ENCODE peak calls at places on chromosomes 2 and 18, in six cellular contexts. P is mucosa of descending colon, Y is ovary, X is foreskin fibroblast, A is fibroblast of lung, J is upper lobe of right lung. V is an unnamed sample.

GRCh38 chr2:207073791-207074678 is 91.7 kb downstream of the KLF7 start:
- DNase-seq in P (no peak), X (no peak), Y (no peak), A (peak), J (no peak), V (peak)

GRCh38 chr2:26740346-26740745 is 23.7 kb upstream of the SLC35F6 start:
- DNase-seq in J (no peak), P (no peak), X (no peak), Y (no peak), A (no peak), V (no peak)

GRCh38 chr2:199307461-199307860 is 150.3 kb downstream of the SATB2 start:
- DNase-seq in Y (no peak), P (no peak), A (peak), J (no peak), X (no peak), V (peak)

GRCh38 chr2:200765995-200766660 is 45.6 kb upstream of the BZW1 start:
- DNase-seq in J (no peak), A (no peak), Y (no peak), X (no peak), P (no peak), V (no peak)

GRCh38 chr2:201696151-201696659 is 2.2 kb downstream of the MPP4 start:
- DNase-seq in A (peak), Y (no peak), X (peak), J (no peak), P (no peak), V (peak)

GRCh38 chr2:160838100-160838499 is 322.1 kb upstream of the TANK start:
- DNase-seq in P (no peak), A (no peak), Y (no peak), X (no peak), J (no peak), V (no peak)

GRCh38 chr18:33459612-33460011 is 19.1 kb upstream of the CCDC178 start:
- DNase-seq in X (no peak), A (no peak), P (no peak), J (no peak), Y (no peak), V (no peak)

GRCh38 chr2:188114014-188114413 is 177.7 kb upstream of the GULP1 start:
- DNase-seq in X (peak), P (no peak), Y (no peak), J (no peak), A (peak), V (peak)

GRCh38 chr18:55876254-55876653 is 288.3 kb upstream of the TCF4 start:
- DNase-seq in Y (no peak), J (no peak), A (no peak), P (no peak), X (no peak), V (no peak)

GRCh38 chr2:166573393-166573792 is 79.3 kb upstream of the SCN7A start:
- DNase-seq in Y (no peak), A (peak), J (no peak), X (peak), P (no peak), V (peak)

GRCh38 chr18:23353459-23353858 is 99.6 kb upstream of the RIOK3 start:
- DNase-seq in A (no peak), J (no peak), P (no peak), X (no peak), Y (no peak), V (no peak)

GRCh38 chr2:223797811-223798721 is 39.3 kb downstream of the AP1S3 start:
- DNase-seq in X (peak), Y (no peak), J (no peak), P (peak), A (peak), V (peak)

GRCh38 chr2:232367591-232368233 is 10.8 kb upstream of the ALPP start:
- DNase-seq in X (no peak), J (peak), Y (no peak), A (no peak), P (no peak), V (no peak)

GRCh38 chr2:7007846-7008741 is 90.9 kb downstream of the RNF144A start:
- DNase-seq in J (peak), P (peak), A (peak), Y (peak), X (no peak), V (peak)

GRCh38 chr18:47254341-47254939 is 3.0 kb upstream of the SKOR2 start:
- DNase-seq in A (peak), Y (no peak), J (peak), X (no peak), P (peak), V (peak)

GRCh38 chr2:62344472-62344871 is 148.6 kb downstream of the B3GNT2 start:
- DNase-seq in J (no peak), A (no peak), Y (no peak), X (no peak), P (no peak), V (no peak)

GRCh38 chr18:76686737-76687231 is 135.6 kb upstream of the ZNF236 start:
- DNase-seq in P (peak), Y (peak), J (no peak), X (peak), A (peak), V (peak)

GRCh38 chr2:38218583-38218982 is 142.6 kb upstream of the CYP1B1 start:
- DNase-seq in A (peak), X (peak), P (no peak), Y (no peak), J (no peak), V (peak)

GRCh38 chr2:96105152-96105915 is 11.0 kb downstream of the ADRA2B start:
- DNase-seq in X (no peak), J (peak), A (no peak), P (no peak), Y (peak), V (no peak)

GRCh38 chr2:190637331-190637734 is 11.6 kb upstream of the NAB1 start:
- DNase-seq in A (peak), X (peak), J (no peak), Y (no peak), P (no peak), V (peak)

GRCh38 chr2:190637903-190638618 is 10.8 kb upstream of the NAB1 start:
- DNase-seq in Y (no peak), A (no peak), J (no peak), P (no peak), X (no peak), V (no peak)

GRCh38 chr2:190636362-190636761 is 12.5 kb upstream of the NAB1 start:
- DNase-seq in X (peak), Y (no peak), J (no peak), P (no peak), A (peak), V (peak)

GRCh38 chr2:190634381-190634780 is 14.5 kb upstream of the NAB1 start:
- DNase-seq in X (peak), Y (no peak), A (peak), P (no peak), J (no peak), V (peak)

DNA sequence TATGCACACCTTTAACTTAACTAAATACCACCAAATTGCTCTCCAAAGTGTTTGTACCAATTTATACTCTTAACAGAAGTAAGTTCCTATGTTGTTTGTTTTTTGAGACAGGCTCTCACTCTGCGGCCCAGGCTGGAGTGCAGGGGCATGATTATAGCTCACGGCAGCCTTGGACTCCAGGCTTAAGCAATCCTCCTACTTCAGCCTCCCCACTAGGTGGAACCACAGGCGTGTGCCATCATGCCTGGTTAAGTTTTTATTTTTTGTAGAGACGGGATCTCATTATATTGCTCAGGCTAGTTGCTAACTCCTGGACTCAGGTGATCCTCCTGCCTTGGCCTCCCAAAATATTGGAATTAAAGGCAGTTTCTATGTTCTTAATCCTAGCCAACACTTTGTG is 13.1 kb upstream of the NAB1 start:
- DNase-seq in J (no peak), P (no peak), A (no peak), Y (no peak), X (no peak), V (no peak)
- TF ChIP-seq CTCF in J (peak), P (no peak), A (no peak), Y (no peak), X (no peak), V (no peak)

DNA sequence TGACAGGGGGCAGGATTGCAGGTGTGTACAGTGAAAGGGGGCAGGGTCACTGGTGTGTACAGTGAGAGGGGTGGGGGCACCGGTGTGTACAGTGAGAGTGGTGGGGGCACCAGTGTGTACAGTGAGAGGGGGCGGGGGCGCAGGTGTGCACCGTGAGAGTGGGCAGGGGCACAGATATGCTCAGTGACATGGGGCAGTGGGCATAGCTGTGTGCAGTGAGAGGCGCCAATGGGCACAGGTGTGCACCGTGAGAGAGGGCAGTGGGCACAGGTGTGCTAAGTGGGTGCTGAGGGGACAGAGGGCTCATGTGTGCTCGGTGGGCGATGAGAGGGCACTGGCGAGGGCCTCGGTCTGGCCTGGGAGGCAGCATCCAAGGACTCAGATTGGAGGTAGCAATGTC is 63.0 kb downstream of the GREB1 start:
- DNase-seq in J (no peak), A (no peak), Y (peak), P (no peak), X (no peak), V (no peak)
- H3K4me3 ChIP-seq in J (no peak), A (no peak), Y (no peak), P (no peak), X (no peak), V (no peak)

GRCh38 chr2:134988994-134989605 is 58.1 kb downstream of the MAP3K19 start:
- DNase-seq in P (no peak), X (peak), A (peak), J (no peak), Y (no peak), V (peak)
- TF ChIP-seq CTCF in P (no peak), X (peak), A (no peak), J (peak), Y (no peak), V (peak)

GRCh38 chr2:8248623-8248957 is 433.3 kb upstream of the ID2 start:
- DNase-seq in A (peak), Y (no peak), P (no peak), J (no peak), X (no peak), V (no peak)

GRCh38 chr2:8251291-8251690 is 430.6 kb upstream of the ID2 start:
- DNase-seq in X (no peak), P (no peak), Y (no peak), A (no peak), J (no peak), V (no peak)

GRCh38 chr2:8249769-8250168 is 432.1 kb upstream of the ID2 start:
- DNase-seq in X (no peak), J (no peak), P (no peak), Y (no peak), A (no peak), V (no peak)

GRCh38 chr2:8249191-8249590 is 432.7 kb upstream of the ID2 start:
- DNase-seq in X (no peak), Y (no peak), A (no peak), J (no peak), P (no peak), V (no peak)

GRCh38 chr2:8247905-8248622 is 433.8 kb upstream of the ID2 start:
- DNase-seq in P (no peak), A (peak), Y (no peak), J (no peak), X (no peak), V (peak)
- H3K4me3 ChIP-seq in P (no peak), A (no peak), Y (no peak), J (no peak), X (no peak), V (no peak)

DNA sequence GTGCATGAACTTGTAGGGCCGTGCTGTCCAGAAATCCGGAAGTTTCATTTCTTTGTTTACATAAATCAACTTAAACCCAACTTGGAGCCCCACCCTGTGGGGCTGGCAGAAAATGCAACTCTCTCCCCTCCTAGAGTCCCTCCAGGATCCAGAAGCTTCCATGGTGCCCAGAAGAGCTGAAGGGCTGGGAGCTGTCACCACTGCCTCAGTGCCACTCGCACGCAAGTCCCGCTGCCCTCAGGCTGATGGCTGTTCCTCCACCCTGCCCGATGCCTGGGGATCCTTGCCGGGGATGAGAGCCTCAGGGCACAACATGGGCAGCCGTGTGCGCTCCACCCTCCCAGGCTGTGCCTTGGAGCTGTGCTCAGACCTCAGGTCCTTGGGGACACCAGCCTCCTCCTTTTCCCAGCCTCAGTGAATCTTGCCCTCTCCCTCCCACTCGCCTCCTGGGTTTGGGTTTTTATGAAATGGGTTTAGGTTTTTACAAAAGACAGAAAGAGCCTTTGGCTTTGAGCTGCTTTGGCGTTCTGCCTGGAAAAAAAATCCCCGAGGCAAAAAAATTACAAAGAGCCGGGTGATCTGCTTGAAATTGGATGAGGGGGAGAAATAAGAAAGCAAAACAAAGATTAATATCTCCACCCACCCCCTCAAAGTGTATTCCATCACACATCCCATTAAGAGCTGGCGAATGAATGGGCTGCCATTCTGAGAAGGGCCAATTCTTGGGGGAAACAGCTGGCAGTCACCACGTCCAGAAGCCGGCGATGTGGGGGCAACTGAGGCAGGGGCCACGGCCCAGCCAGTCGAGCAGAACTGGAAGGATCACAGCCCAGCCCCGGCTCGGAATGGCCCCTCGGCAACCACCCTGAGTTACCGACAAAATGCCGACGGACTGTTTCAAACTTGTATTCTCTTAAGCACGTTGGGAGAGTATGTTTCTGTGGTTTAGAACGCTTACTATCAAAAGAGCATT is 155.4 kb downstream of the TWIST2 start:
- DNase-seq in J (peak), P (peak), Y (no peak), X (peak), A (peak), V (peak)
- TF ChIP-seq CTCF in J (no peak), P (no peak), Y (no peak), X (peak), A (peak), V (peak)

GRCh38 chr18:57210711-57211411 is 64.0 kb downstream of the BOD1L2 start:
- DNase-seq in P (peak), Y (no peak), X (no peak), J (no peak), A (no peak), V (no peak)
- H3K4me3 ChIP-seq in P (no peak), Y (no peak), X (no peak), J (no peak), A (no peak), V (no peak)

GRCh38 chr2:134504586-134505336 is 214.0 kb downstream of the TMEM163 start:
- DNase-seq in P (no peak), X (no peak), A (no peak), J (no peak), Y (no peak), V (no peak)
- TF ChIP-seq CTCF in P (no peak), X (no peak), A (no peak), J (no peak), Y (no peak), V (no peak)

DNA sequence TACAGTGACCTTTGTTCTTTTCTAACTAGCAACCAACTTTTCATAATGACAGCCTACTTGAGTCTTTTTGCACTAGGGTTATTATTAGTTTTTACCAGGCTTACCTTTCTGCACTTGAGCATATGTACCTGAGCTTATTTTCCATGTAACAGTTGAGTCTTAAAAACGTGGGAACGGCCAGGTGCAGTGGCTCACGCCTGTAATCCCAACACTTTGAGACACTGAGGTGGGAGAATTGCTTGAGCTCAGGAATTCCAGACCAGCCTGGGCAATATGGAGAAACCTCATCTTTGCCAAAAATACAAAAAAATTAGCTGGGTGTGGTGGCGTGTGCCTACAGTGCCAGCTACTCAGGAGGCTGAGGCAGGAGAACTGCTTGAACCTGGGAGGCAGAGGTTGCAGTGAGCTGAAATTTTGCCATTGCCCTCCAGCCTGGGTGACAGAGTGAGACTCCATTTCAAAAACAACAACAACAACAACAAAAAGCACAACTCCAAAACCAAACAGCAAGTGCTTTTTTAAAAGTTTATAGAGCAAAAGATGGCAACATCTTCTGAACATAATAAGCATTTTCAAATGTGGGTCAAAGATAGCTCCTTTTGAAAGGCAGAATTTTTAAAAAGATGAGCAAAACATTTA is 57.1 kb upstream of the CD28 start:
- DNase-seq in Y (no peak), J (no peak), A (no peak), P (no peak), X (no peak), V (no peak)
- H3K4me3 ChIP-seq in Y (no peak), J (no peak), A (no peak), P (no peak), X (no peak), V (no peak)

GRCh38 chr18:46184296-46185080 is 80.3 kb downstream of the HAUS1 start:
- DNase-seq in P (no peak), X (no peak), Y (no peak), J (no peak), A (no peak), V (no peak)

GRCh38 chr18:46179306-46179705 is 75.1 kb downstream of the HAUS1 start:
- DNase-seq in A (no peak), X (no peak), J (no peak), Y (no peak), P (no peak), V (no peak)

DNA sequence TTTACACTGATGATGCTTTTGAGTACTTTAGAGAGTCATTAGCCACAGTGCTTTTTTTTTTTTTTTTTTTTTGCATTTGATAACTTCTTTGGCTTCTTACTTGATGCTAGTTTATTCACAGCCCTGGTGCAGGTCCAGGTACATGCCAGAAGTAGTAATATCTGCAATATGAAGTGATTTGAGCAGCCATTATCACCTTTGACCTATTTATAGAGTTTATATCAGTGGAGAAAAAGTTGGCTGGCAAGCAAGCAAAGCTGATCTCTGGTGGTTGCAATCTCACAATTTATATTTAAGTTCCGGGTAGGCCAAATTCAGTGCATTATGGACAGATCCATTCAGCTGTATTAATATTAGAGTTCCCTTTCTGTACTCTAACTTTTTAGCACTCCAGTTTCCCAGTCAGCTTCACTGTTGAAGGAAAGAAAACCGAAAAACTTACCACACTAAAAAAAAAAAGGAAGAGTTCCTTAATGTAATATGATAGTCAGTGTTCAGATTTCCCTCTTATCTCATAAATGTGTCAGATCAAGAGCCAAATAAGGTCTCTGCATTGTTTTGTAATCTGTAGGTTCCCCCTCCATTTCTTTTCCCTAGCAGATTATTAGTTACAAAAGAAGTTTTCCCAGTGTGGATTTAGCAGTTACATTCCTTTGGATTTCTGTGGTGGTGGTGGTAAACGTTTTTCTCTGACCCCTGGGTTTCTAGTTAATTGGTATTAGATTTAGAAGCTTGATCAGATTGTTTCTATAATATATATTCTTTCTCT is 78.6 kb downstream of the HAUS1 start:
- DNase-seq in A (no peak), P (no peak), X (no peak), J (no peak), Y (no peak), V (peak)
- TF ChIP-seq CTCF in A (no peak), P (no peak), X (no peak), J (no peak), Y (no peak), V (no peak)

V was measured in cardiac fibroblast.